ENCODE peak calls at places on chromosome 19, in six cellular contexts. P is mammary epithelial cell; V is neural crest cell; U is CD8-positive, alpha-beta T cell; T is glutamatergic neuron; Z is nephron progenitor cell. L is an unnamed sample.

GRCh38 chr19:18743281-18743825 is 47.8 kb downstream of the COMP start:
- DNase-seq in P (no peak), T (peak), Z (no peak), U (no peak), V (no peak), L (no peak)

GRCh38 chr19:4534836-4535658 is at the start of gene PLIN5:
- DNase-seq in Z (peak), V (peak), T (peak), P (no peak), U (peak), L (peak)

GRCh38 chr19:49894879-49895565 is 1.7 kb downstream of the IL4I1 start:
- DNase-seq in U (no peak), V (no peak), P (no peak), Z (no peak), T (no peak), L (no peak)

GRCh38 chr19:14770136-14770535 is 8.2 kb downstream of the ADGRE2 start:
- DNase-seq in P (no peak), Z (no peak), U (no peak), T (no peak), V (no peak), L (no peak)

GRCh38 chr19:7900401-7900870 is 3.2 kb upstream of the MAP2K7 start:
- DNase-seq in U (no peak), P (no peak), T (no peak), Z (no peak), V (no peak), L (no peak)

GRCh38 chr19:40365613-40366401 is 17.3 kb downstream of the PLD3 start:
- DNase-seq in P (no peak), U (no peak), V (peak), Z (peak), T (peak), L (peak)

GRCh38 chr19:18875726-18876125 is 20.2 kb downstream of the CERS1 start:
- DNase-seq in V (no peak), T (no peak), P (no peak), Z (no peak), U (no peak), L (no peak)

GRCh38 chr19:11692127-11692790 is 46.5 kb downstream of the ZNF823 start:
- DNase-seq in Z (no peak), T (no peak), V (no peak), U (no peak), P (no peak), L (no peak)

GRCh38 chr19:33724021-33724722 is 72.5 kb upstream of the KCTD15 start:
- DNase-seq in Z (no peak), T (peak), U (no peak), V (no peak), P (no peak), L (no peak)

GRCh38 chr19:41895745-41896580 is 13.0 kb downstream of the ARHGEF1 start:
- DNase-seq in V (no peak), U (no peak), T (peak), P (no peak), Z (no peak), L (no peak)

GRCh38 chr19:49855676-49856573 is 5.0 kb downstream of the PTOV1 start:
- DNase-seq in Z (no peak), T (no peak), P (no peak), U (no peak), V (no peak), L (no peak)

GRCh38 chr19:44752123-44752815 is 3.8 kb downstream of the BCL3 start:
- DNase-seq in U (no peak), T (no peak), Z (no peak), P (no peak), V (no peak), L (no peak)

GRCh38 chr19:44753932-44754742 is 5.6 kb downstream of the BCL3 start:
- DNase-seq in Z (peak), T (no peak), V (no peak), U (peak), P (peak), L (no peak)

GRCh38 chr19:44753619-44753931 is 5.1 kb downstream of the BCL3 start:
- DNase-seq in Z (no peak), T (no peak), U (peak), P (no peak), V (no peak), L (no peak)

GRCh38 chr19:44754743-44755066 is 6.2 kb downstream of the BCL3 start:
- DNase-seq in P (no peak), V (no peak), Z (no peak), U (no peak), T (no peak), L (no peak)

DNA sequence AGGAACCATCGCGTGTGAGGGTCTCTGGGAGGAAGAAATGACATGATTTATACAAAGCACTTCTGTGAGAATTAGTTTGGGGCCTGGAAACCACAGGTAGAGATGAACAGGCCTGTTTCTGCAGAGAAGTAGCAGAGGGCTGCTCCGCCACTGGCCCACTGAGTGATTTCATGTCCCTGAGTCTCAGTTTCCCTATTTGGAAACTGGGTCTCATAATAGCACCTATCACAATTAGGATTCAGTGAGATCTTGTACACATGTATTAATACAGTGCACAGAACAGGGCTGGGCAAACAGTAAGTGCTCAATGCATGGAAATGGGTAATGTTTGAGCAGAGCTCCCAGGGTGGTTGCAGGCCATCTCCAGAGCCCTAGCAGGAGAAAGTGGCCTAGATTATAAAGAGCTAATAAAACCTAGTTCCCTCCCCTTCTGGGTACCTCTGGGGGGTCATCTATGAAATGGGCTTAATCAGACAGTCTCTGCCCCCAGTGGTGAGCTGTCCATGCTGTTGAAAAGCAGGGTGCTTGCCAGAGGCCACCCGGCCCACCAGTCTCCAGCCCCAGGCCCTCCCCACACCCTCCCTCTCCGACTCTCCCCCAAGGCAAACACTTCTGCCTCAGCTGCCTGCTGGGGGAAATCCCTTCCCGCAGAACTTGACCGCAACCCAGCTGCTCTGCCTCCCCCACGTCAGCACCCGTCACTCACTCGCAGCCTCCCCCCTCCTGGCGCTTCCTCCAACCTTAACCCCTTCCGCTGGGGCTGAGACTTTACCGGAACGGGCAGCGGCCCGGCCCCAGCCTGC is 4.5 kb downstream of the BCL3 start:
- DNase-seq in Z (peak), P (peak), U (peak), V (no peak), T (no peak), L (peak)
- TF ChIP-seq CTCF in Z (no peak), P (no peak), U (no peak), V (peak), T (no peak), L (no peak)

GRCh38 chr19:55119053-55119452 is 1.6 kb upstream of the PPP1R12C start:
- DNase-seq in Z (no peak), P (no peak), U (no peak), T (no peak), V (no peak), L (no peak)

GRCh38 chr19:55118401-55118991 is 1.1 kb upstream of the PPP1R12C start:
- DNase-seq in V (peak), P (no peak), T (peak), U (no peak), Z (peak), L (peak)

GRCh38 chr19:55117063-55117635 is 288 bp downstream of the PPP1R12C start:
- DNase-seq in P (no peak), T (peak), V (no peak), Z (peak), U (no peak), L (no peak)

GRCh38 chr19:55116232-55117062 is 990 bp downstream of the PPP1R12C start:
- DNase-seq in Z (peak), U (peak), V (peak), P (peak), T (peak), L (no peak)

DNA sequence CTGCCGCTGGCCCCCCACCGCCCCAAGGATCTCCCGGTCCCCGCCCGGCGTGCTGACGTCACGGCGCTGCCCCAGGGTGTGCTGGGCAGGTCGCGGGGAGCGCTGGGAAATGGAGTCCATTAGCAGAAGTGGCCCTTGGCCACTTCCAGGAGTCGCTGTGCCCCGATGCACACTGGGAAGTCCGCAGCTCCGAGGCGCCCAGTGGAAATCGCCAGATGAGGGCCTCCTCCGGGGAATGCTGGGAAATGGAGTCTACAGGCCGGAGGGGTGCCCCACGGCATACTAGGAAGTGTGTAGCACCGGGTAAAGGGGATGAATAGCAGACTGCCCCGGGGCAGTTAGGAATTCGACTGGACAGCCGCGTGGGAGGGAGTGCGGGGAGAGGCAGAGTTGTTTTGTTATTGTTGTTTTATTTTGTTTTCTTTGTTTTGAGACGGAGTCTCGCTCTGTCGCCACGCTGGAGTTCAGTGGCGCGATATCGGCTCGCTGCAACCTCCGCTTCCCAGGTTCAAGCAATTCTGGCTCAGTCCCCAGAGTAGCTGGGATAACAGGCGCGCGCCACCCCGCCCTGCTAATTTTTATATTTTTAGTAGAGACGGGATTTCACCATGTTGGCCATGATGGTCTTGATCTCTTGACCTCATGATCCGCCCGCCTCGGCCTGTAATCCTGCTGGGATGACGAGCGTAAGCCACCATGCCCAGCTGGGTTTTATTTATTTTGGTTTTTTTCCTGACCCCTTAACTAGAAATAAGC is at the start of gene PPP1R12C:
- DNase-seq in P (peak), V (peak), U (peak), Z (peak), T (peak), L (peak)
- TF ChIP-seq CTCF in P (no peak), V (no peak), U (no peak), Z (no peak), T (no peak), L (no peak)

GRCh38 chr19:53896682-53897081 is 12.4 kb upstream of the CACNG7 start:
- DNase-seq in Z (no peak), V (no peak), P (no peak), T (no peak), U (no peak), L (no peak)
- TF ChIP-seq CTCF in Z (no peak), V (no peak), P (no peak), T (no peak), U (no peak), L (no peak)

GRCh38 chr19:46788968-46789338 is 559 bp upstream of the SLC1A5 start:
- DNase-seq in T (no peak), V (no peak), U (no peak), P (no peak), Z (no peak), L (no peak)

GRCh38 chr19:46787040-46787330 is 1.4 kb downstream of the SLC1A5 start:
- DNase-seq in P (no peak), T (no peak), Z (no peak), U (no peak), V (no peak), L (no peak)

GRCh38 chr19:46787331-46788100 is 878 bp downstream of the SLC1A5 start:
- DNase-seq in P (peak), U (no peak), Z (peak), T (peak), V (peak), L (peak)

GRCh38 chr19:46788101-46788967 is at the start of gene SLC1A5:
- DNase-seq in U (peak), P (peak), Z (peak), V (peak), T (peak), L (peak)

GRCh38 chr19:46789371-46789770 is 977 bp upstream of the SLC1A5 start:
- DNase-seq in U (no peak), Z (no peak), P (no peak), V (no peak), T (no peak), L (no peak)
- TF ChIP-seq CTCF in U (no peak), Z (no peak), P (no peak), V (no peak), T (no peak), L (no peak)

L was measured in endothelial cell.